ENCODE peak calls at places on chromosome 20, in ten cellular contexts. One of them, this sample, is unnamed.
A peak's percentile ranks its signal among the peaks of the same experiment; 100 is the strongest.

GRCh38 chr20:45964024-45964423 is 8.0 kb downstream of the ZNF335 start:
- DNase-seq in right atrium auricular region: no peak
- DNase-seq in WERI-Rb-1: no peak
- DNase-seq in transverse colon: no peak
- DNase-seq in pancreas: no peak
- DNase-seq in uterus: no peak
- DNase-seq in lung: no peak
- DNase-seq in psoas muscle: no peak
- DNase-seq in IMR-90: no peak
- DNase-seq in lower lobe of right lung: peak; percentile 34
- DNase-seq in this sample: no peak

GRCh38 chr20:31494131-31494530 is 19.0 kb downstream of the REM1 start:
- DNase-seq in transverse colon: no peak
- DNase-seq in IMR-90: peak; percentile 41
- DNase-seq in lung: no peak
- DNase-seq in pancreas: no peak
- DNase-seq in lower lobe of right lung: no peak
- DNase-seq in WERI-Rb-1: peak; percentile 59
- DNase-seq in right atrium auricular region: no peak
- DNase-seq in uterus: no peak
- DNase-seq in psoas muscle: no peak
- DNase-seq in this sample: no peak

GRCh38 chr20:59775221-59776055 is 158.0 kb downstream of the SYCP2 start:
- DNase-seq in lower lobe of right lung: no peak
- DNase-seq in WERI-Rb-1: no peak
- DNase-seq in transverse colon: no peak
- DNase-seq in uterus: peak; percentile 5
- DNase-seq in IMR-90: no peak
- DNase-seq in psoas muscle: no peak
- DNase-seq in lung: no peak
- DNase-seq in right atrium auricular region: peak; percentile 34
- DNase-seq in pancreas: peak; percentile 6
- DNase-seq in this sample: no peak

GRCh38 chr20:64207641-64208590 is 43.7 kb downstream of the MYT1 start:
- DNase-seq in lower lobe of right lung: no peak
- DNase-seq in lung: no peak
- DNase-seq in right atrium auricular region: no peak
- DNase-seq in psoas muscle: no peak
- DNase-seq in IMR-90: no peak
- DNase-seq in WERI-Rb-1: no peak
- DNase-seq in transverse colon: no peak
- DNase-seq in uterus: no peak
- DNase-seq in pancreas: no peak
- DNase-seq in this sample: no peak

GRCh38 chr20:17609978-17610377 is 40.1 kb downstream of the DSTN start:
- DNase-seq in pancreas: no peak
- DNase-seq in uterus: no peak
- DNase-seq in transverse colon: no peak
- DNase-seq in psoas muscle: no peak
- DNase-seq in lower lobe of right lung: no peak
- DNase-seq in lung: no peak
- DNase-seq in IMR-90: no peak
- DNase-seq in WERI-Rb-1: no peak
- DNase-seq in right atrium auricular region: peak; percentile 48
- DNase-seq in this sample: no peak

GRCh38 chr20:15047561-15047960 is 710.1 kb upstream of the FLRT3 start:
- DNase-seq in psoas muscle: no peak
- DNase-seq in uterus: no peak
- DNase-seq in lung: no peak
- DNase-seq in right atrium auricular region: no peak
- DNase-seq in lower lobe of right lung: no peak
- DNase-seq in WERI-Rb-1: no peak
- DNase-seq in IMR-90: no peak
- DNase-seq in pancreas: no peak
- DNase-seq in transverse colon: no peak
- DNase-seq in this sample: no peak

GRCh38 chr20:7989379-7989778 is 30.2 kb downstream of the TMX4 start:
- DNase-seq in pancreas: no peak
- DNase-seq in uterus: no peak
- DNase-seq in lower lobe of right lung: no peak
- DNase-seq in transverse colon: no peak
- DNase-seq in IMR-90: no peak
- DNase-seq in lung: no peak
- DNase-seq in WERI-Rb-1: no peak
- DNase-seq in right atrium auricular region: no peak
- DNase-seq in psoas muscle: no peak
- DNase-seq in this sample: no peak

GRCh38 chr20:52637201-52637600 is 335.0 kb upstream of the TSHZ2 start:
- DNase-seq in lower lobe of right lung: no peak
- DNase-seq in transverse colon: no peak
- DNase-seq in uterus: no peak
- DNase-seq in IMR-90: no peak
- DNase-seq in pancreas: no peak
- DNase-seq in WERI-Rb-1: no peak
- DNase-seq in right atrium auricular region: no peak
- DNase-seq in psoas muscle: no peak
- DNase-seq in lung: no peak
- DNase-seq in this sample: no peak

GRCh38 chr20:17616480-17617211 is 46.8 kb downstream of the DSTN start:
- DNase-seq in lower lobe of right lung: peak; percentile 41
- DNase-seq in uterus: no peak
- DNase-seq in right atrium auricular region: peak; percentile 57
- DNase-seq in lung: peak; percentile 27
- DNase-seq in pancreas: peak; percentile 16
- DNase-seq in psoas muscle: no peak
- DNase-seq in IMR-90: no peak
- DNase-seq in WERI-Rb-1: no peak
- DNase-seq in transverse colon: peak; percentile 5
- DNase-seq in this sample: no peak

GRCh38 chr20:32648761-32649615 is 24.8 kb downstream of the C20orf203 start:
- DNase-seq in transverse colon: no peak
- DNase-seq in uterus: no peak
- DNase-seq in lower lobe of right lung: no peak
- DNase-seq in IMR-90: peak; percentile 17
- DNase-seq in psoas muscle: no peak
- DNase-seq in WERI-Rb-1: no peak
- DNase-seq in lung: no peak
- DNase-seq in pancreas: no peak
- DNase-seq in right atrium auricular region: no peak
- DNase-seq in this sample: no peak

GRCh38 chr20:22453244-22454080 is 130.9 kb downstream of the FOXA2 start:
- DNase-seq in right atrium auricular region: no peak
- DNase-seq in psoas muscle: no peak
- DNase-seq in uterus: no peak
- DNase-seq in pancreas: no peak
- DNase-seq in lower lobe of right lung: no peak
- DNase-seq in lung: no peak
- DNase-seq in transverse colon: peak; percentile 30
- DNase-seq in WERI-Rb-1: no peak
- DNase-seq in IMR-90: no peak
- DNase-seq in this sample: no peak

GRCh38 chr20:19427913-19428800 is 215.7 kb downstream of the SLC24A3 start:
- DNase-seq in WERI-Rb-1: no peak
- DNase-seq in right atrium auricular region: no peak
- DNase-seq in IMR-90: no peak
- DNase-seq in transverse colon: no peak
- DNase-seq in psoas muscle: no peak
- DNase-seq in pancreas: no peak
- DNase-seq in lung: peak; percentile 17
- DNase-seq in uterus: no peak
- DNase-seq in lower lobe of right lung: no peak
- DNase-seq in this sample: no peak

GRCh38 chr20:54746796-54747195 is 271.4 kb downstream of the DOK5 start:
- DNase-seq in lung: no peak
- DNase-seq in pancreas: no peak
- DNase-seq in transverse colon: no peak
- DNase-seq in uterus: no peak
- DNase-seq in lower lobe of right lung: no peak
- DNase-seq in IMR-90: no peak
- DNase-seq in psoas muscle: no peak
- DNase-seq in right atrium auricular region: no peak
- DNase-seq in WERI-Rb-1: no peak
- DNase-seq in this sample: no peak

GRCh38 chr20:37439223-37439933 is 81.7 kb upstream of the NNAT start:
- DNase-seq in IMR-90: no peak
- DNase-seq in uterus: no peak
- DNase-seq in WERI-Rb-1: no peak
- DNase-seq in transverse colon: no peak
- DNase-seq in pancreas: no peak
- DNase-seq in lung: no peak
- DNase-seq in lower lobe of right lung: no peak
- DNase-seq in psoas muscle: no peak
- DNase-seq in right atrium auricular region: no peak
- DNase-seq in this sample: no peak

GRCh38 chr20:13322198-13322597 is 101.1 kb downstream of the ISM1 start:
- DNase-seq in lung: no peak
- DNase-seq in WERI-Rb-1: no peak
- DNase-seq in IMR-90: no peak
- DNase-seq in transverse colon: no peak
- DNase-seq in pancreas: no peak
- DNase-seq in right atrium auricular region: no peak
- DNase-seq in lower lobe of right lung: no peak
- DNase-seq in psoas muscle: no peak
- DNase-seq in uterus: peak; percentile 41
- DNase-seq in this sample: no peak

GRCh38 chr20:4916991-4917881 is 84.1 kb downstream of the SLC23A2 start:
- DNase-seq in IMR-90: peak; percentile 10
- DNase-seq in right atrium auricular region: no peak
- DNase-seq in transverse colon: no peak
- DNase-seq in lower lobe of right lung: peak; percentile 56
- DNase-seq in uterus: no peak
- DNase-seq in pancreas: no peak
- DNase-seq in WERI-Rb-1: no peak
- DNase-seq in lung: no peak
- DNase-seq in psoas muscle: no peak
- DNase-seq in this sample: no peak

GRCh38 chr20:47236639-47236900 is 119.9 kb downstream of the ZMYND8 start:
- DNase-seq in lung: no peak
- DNase-seq in IMR-90: no peak
- DNase-seq in WERI-Rb-1: no peak
- DNase-seq in uterus: no peak
- DNase-seq in pancreas: no peak
- DNase-seq in lower lobe of right lung: no peak
- DNase-seq in right atrium auricular region: no peak
- DNase-seq in transverse colon: no peak
- DNase-seq in psoas muscle: no peak
- DNase-seq in this sample: no peak
- H3K36me3 ChIP-seq in lung: peaks cover 30% of the 10 kb centered on the region
- H3K36me3 ChIP-seq in IMR-90: peaks cover 36% of the 10 kb centered on the region
- H3K36me3 ChIP-seq in WERI-Rb-1: peaks cover 64% of the 10 kb centered on the region
- H3K36me3 ChIP-seq in uterus: no peaks in the 10 kb centered on the region
- H3K36me3 ChIP-seq in pancreas: peaks cover 48% of the 10 kb centered on the region
- H3K36me3 ChIP-seq in lower lobe of right lung: peaks cover 81% of the 10 kb centered on the region
- H3K36me3 ChIP-seq in right atrium auricular region: peaks cover 67% of the 10 kb centered on the region
- H3K36me3 ChIP-seq in transverse colon: no peaks in the 10 kb centered on the region
- H3K36me3 ChIP-seq in psoas muscle: peaks cover 14% of the 10 kb centered on the region
- H3K36me3 ChIP-seq in this sample: peaks cover 69% of the 10 kb centered on the region

DNA sequence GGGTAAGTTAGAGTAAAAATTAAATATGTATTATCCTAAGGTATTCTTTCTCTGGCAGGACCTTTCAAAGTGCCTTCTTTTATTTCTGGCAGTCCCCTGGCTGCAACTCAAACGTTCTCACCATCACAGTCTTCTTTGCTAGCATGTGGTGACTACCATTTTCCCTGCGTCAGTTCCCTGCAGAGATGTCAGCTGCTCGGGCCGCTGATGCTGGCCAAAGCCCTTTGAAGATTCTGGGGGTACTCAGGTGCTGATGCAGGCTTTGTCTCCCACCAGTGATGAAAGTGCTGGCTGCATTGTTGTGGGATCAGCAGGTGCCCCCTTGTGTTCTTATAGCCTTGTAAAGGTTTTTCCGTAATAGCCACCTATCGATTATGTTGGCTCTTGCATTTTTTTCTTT is 140.1 kb downstream of the BTBD3 start:
- DNase-seq in pancreas: no peak
- DNase-seq in uterus: no peak
- DNase-seq in lung: no peak
- DNase-seq in WERI-Rb-1: no peak
- DNase-seq in psoas muscle: no peak
- DNase-seq in right atrium auricular region: no peak
- DNase-seq in transverse colon: no peak
- DNase-seq in lower lobe of right lung: no peak
- DNase-seq in IMR-90: no peak
- DNase-seq in this sample: no peak
- TF ChIP-seq CTCF in pancreas: no peak
- TF ChIP-seq CTCF in uterus: no peak
- TF ChIP-seq CTCF in lung: no peak
- TF ChIP-seq CTCF in WERI-Rb-1: no peak
- TF ChIP-seq CTCF in psoas muscle: no peak
- TF ChIP-seq CTCF in right atrium auricular region: no peak
- TF ChIP-seq CTCF in transverse colon: no peak
- TF ChIP-seq CTCF in lower lobe of right lung: no peak
- TF ChIP-seq CTCF in IMR-90: no peak
- TF ChIP-seq CTCF in this sample: no peak

DNA sequence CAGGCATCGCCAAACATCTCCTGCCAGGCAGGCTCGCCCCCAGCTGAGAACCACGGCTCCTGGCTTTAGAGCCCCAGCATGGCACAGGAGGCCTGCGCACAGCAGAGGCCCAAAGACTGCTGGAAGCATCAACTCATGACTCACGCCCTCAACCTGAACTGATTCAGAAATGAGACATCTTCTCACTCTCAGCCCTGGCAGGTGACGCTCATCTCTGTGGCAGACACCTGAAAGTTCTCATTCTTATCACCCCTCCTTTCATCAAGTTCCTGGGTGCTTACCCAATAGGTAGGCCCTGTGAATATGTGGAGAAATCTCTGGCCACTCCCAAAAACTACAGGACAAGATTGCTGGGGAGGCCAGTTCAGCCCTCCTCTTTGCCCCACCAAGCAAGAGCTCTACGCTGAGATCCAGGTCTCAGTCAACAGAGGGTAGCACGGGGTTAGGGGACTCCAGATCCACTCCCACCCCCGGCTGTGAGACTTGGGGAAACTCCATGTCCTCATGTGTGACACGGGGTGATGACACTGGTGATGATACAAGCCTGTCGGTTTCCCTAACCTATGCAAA is 11.3 kb downstream of the NFATC2 start:
- DNase-seq in WERI-Rb-1: no peak
- DNase-seq in lung: no peak
- DNase-seq in pancreas: no peak
- DNase-seq in right atrium auricular region: no peak
- DNase-seq in lower lobe of right lung: no peak
- DNase-seq in uterus: no peak
- DNase-seq in IMR-90: peak; percentile 36
- DNase-seq in transverse colon: no peak
- DNase-seq in psoas muscle: no peak
- DNase-seq in this sample: no peak
- H3K27me3 ChIP-seq in WERI-Rb-1: peaks cover 91% of the 10 kb centered on the region
- H3K27me3 ChIP-seq in lung: no peaks in the 10 kb centered on the region
- H3K27me3 ChIP-seq in pancreas: no peaks in the 10 kb centered on the region
- H3K27me3 ChIP-seq in right atrium auricular region: no peaks in the 10 kb centered on the region
- H3K27me3 ChIP-seq in lower lobe of right lung: no peaks in the 10 kb centered on the region
- H3K27me3 ChIP-seq in uterus: no peaks in the 10 kb centered on the region
- H3K27me3 ChIP-seq in IMR-90: no peaks in the 10 kb centered on the region
- H3K27me3 ChIP-seq in transverse colon: no peaks in the 10 kb centered on the region
- H3K27me3 ChIP-seq in psoas muscle: no peaks in the 10 kb centered on the region
- H3K27me3 ChIP-seq in this sample: no peaks in the 10 kb centered on the region

DNA sequence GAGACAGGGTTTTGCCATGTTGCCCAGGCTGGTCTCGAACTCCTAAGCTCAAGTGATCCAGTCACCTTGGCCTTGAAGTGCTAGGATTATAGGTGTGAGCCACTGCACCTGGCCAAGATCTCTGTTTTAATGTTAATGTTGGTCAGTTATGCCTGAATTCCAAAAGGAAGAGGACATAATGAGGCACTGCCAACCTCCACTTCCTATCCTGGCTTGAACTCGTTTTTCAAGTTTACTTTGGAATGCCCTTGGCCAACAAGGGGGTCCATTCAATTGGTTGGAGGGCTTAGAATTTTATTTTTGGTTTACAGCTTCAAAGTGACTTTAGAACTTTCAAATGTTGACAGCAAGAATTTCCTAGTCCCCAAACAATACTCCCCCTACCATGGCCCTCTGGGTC is 29.8 kb downstream of the DNAAF9 start:
- DNase-seq in uterus: no peak
- DNase-seq in IMR-90: no peak
- DNase-seq in right atrium auricular region: no peak
- DNase-seq in transverse colon: no peak
- DNase-seq in lower lobe of right lung: no peak
- DNase-seq in WERI-Rb-1: no peak
- DNase-seq in psoas muscle: no peak
- DNase-seq in pancreas: no peak
- DNase-seq in lung: no peak
- DNase-seq in this sample: no peak
- H3K36me3 ChIP-seq in uterus: no peaks in the 10 kb centered on the region
- H3K36me3 ChIP-seq in IMR-90: peaks cover 34% of the 10 kb centered on the region
- H3K36me3 ChIP-seq in right atrium auricular region: peaks cover 43% of the 10 kb centered on the region
- H3K36me3 ChIP-seq in transverse colon: no peaks in the 10 kb centered on the region
- H3K36me3 ChIP-seq in lower lobe of right lung: peaks cover 60% of the 10 kb centered on the region
- H3K36me3 ChIP-seq in WERI-Rb-1: peaks cover 18% of the 10 kb centered on the region
- H3K36me3 ChIP-seq in psoas muscle: peaks cover 3% of the 10 kb centered on the region
- H3K36me3 ChIP-seq in pancreas: peaks cover 5% of the 10 kb centered on the region
- H3K36me3 ChIP-seq in lung: peaks cover 20% of the 10 kb centered on the region
- H3K36me3 ChIP-seq in this sample: peaks cover 44% of the 10 kb centered on the region

This sample was measured in left ventricle myocardium inferior.